ENCODE peak calls at places on chromosomes 2 and 18, in nine cellular contexts. D, M, I, P, Q, J, B, W and R are unnamed samples. For H3K4me1, the result is how much of the 10 kb centered on the place peaks cover.

GRCh38 chr18:79403723-79404566 is 8.2 kb downstream of the NFATC1 start:
- DNase-seq in I (peak), W (no peak), D (no peak), P (no peak), J (no peak), Q (no peak), B (no peak), M (peak), R (no peak)

GRCh38 chr2:44751754-44752479 is 189.6 kb upstream of the SIX3 start:
- DNase-seq in I (no peak), Q (no peak), D (peak), M (no peak), J (no peak), W (no peak), B (no peak), P (no peak), R (no peak)

GRCh38 chr2:209431701-209432100 is 7.9 kb downstream of the MAP2 start:
- DNase-seq in P (no peak), I (peak), Q (no peak), W (no peak), J (no peak), B (no peak), D (no peak), M (no peak), R (peak)

GRCh38 chr2:55954306-55955035 is 30.9 kb upstream of the EFEMP1 start:
- DNase-seq in J (no peak), P (no peak), D (no peak), W (no peak), I (no peak), Q (no peak), M (no peak), B (no peak), R (peak)

GRCh38 chr18:46736136-46736535 is 20.7 kb downstream of the ST8SIA5 start:
- DNase-seq in I (no peak), D (no peak), W (no peak), Q (no peak), M (no peak), P (no peak), B (no peak), J (no peak), R (no peak)

GRCh38 chr2:213004197-213004821 is 147.1 kb downstream of the IKZF2 start:
- DNase-seq in J (no peak), P (no peak), Q (no peak), D (no peak), I (no peak), B (no peak), W (no peak), M (no peak), R (peak)

GRCh38 chr18:8423051-8423558 is 186.1 kb upstream of the RAB12 start:
- DNase-seq in J (no peak), W (peak), D (no peak), B (no peak), I (no peak), P (no peak), Q (no peak), M (no peak), R (peak)

GRCh38 chr18:57210711-57211411 is 64.0 kb downstream of the BOD1L2 start:
- DNase-seq in D (no peak), B (no peak), W (no peak), M (no peak), Q (no peak), P (no peak), J (peak), I (peak), R (no peak)

GRCh38 chr2:208618220-208618619 is 211.6 kb downstream of the PTH2R start:
- DNase-seq in Q (no peak), B (no peak), D (peak), W (no peak), I (no peak), J (no peak), P (no peak), M (no peak), R (no peak)

GRCh38 chr2:194363878-194364277 is 1293.1 kb upstream of the SLC39A10 start:
- DNase-seq in B (no peak), P (no peak), M (no peak), J (no peak), Q (no peak), D (no peak), I (no peak), W (no peak), R (no peak)

GRCh38 chr2:212911011-212911410 is 240.4 kb downstream of the IKZF2 start:
- DNase-seq in J (no peak), B (no peak), Q (no peak), I (no peak), D (no peak), W (no peak), M (no peak), P (no peak), R (no peak)

GRCh38 chr2:238095143-238095542 is 5.0 kb upstream of the ESPNL start:
- DNase-seq in B (no peak), J (no peak), Q (no peak), M (peak), I (no peak), P (no peak), W (no peak), D (no peak), R (no peak)

GRCh38 chr2:84631047-84631446 is 114.7 kb downstream of the DNAH6 start:
- DNase-seq in D (peak), I (peak), B (no peak), M (no peak), Q (no peak), J (peak), P (no peak), W (peak), R (peak)

GRCh38 chr2:202172439-202173191 is 65.8 kb downstream of the SUMO1 start:
- DNase-seq in D (no peak), P (no peak), W (no peak), J (no peak), I (no peak), B (no peak), M (no peak), Q (no peak), R (peak)

GRCh38 chr2:240456607-240457222 is 21.3 kb downstream of the GPC1 start:
- DNase-seq in Q (no peak), D (no peak), J (no peak), M (peak), P (no peak), W (no peak), B (no peak), I (peak), R (no peak)

GRCh38 chr2:27086722-27087446 is at the start of gene KHK:
- DNase-seq in I (peak), P (peak), M (peak), W (no peak), J (peak), Q (peak), D (peak), B (peak), R (peak)
- H3K27ac ChIP-seq in I (no peak), P (peak), M (peak), W (peak), J (peak), Q (peak), D (no peak), B (peak), R (peak)

GRCh38 chr2:174482854-174483253 is 4.0 kb downstream of the GPR155 start:
- DNase-seq in J (no peak), W (no peak), P (no peak), M (no peak), Q (no peak), I (no peak), D (no peak), B (no peak), R (no peak)

GRCh38 chr2:174486614-174487535 is at the start of gene GPR155:
- DNase-seq in I (peak), J (peak), W (peak), Q (peak), M (peak), P (peak), D (peak), B (peak), R (peak)

GRCh38 chr2:174487536-174488162 is 820 bp upstream of the GPR155 start:
- DNase-seq in P (no peak), M (no peak), B (no peak), D (no peak), Q (no peak), W (no peak), I (no peak), J (no peak), R (no peak)

GRCh38 chr2:174484573-174484972 is 2.3 kb downstream of the GPR155 start:
- DNase-seq in P (no peak), W (no peak), M (no peak), J (no peak), I (no peak), B (no peak), D (no peak), Q (no peak), R (no peak)

GRCh38 chr2:174485763-174486613 is 841 bp downstream of the GPR155 start:
- DNase-seq in J (no peak), P (peak), M (no peak), I (no peak), D (peak), B (peak), Q (peak), W (no peak), R (peak)
- H3K4me1 ChIP-seq in J (under half), P (under half), M (under half), I (under half), D (under half), B (under half), Q (under half), W (under half), R (under half)

GRCh38 chr2:190547914-190548313 is 13.4 kb upstream of the NEMP2 start:
- DNase-seq in M (no peak), Q (no peak), J (no peak), B (no peak), W (no peak), D (no peak), P (no peak), I (no peak), R (no peak)
- TF ChIP-seq CTCF in M (no peak), Q (no peak), J (no peak), B (no peak), W (no peak), D (no peak), P (no peak), I (no peak), R (no peak)

GRCh38 chr18:42281851-42282250 is 326.8 kb downstream of the PIK3C3 start:
- DNase-seq in B (no peak), Q (no peak), W (no peak), I (no peak), J (no peak), D (no peak), P (no peak), M (no peak), R (no peak)

GRCh38 chr18:42290318-42291307 is 335.6 kb downstream of the PIK3C3 start:
- DNase-seq in J (no peak), M (no peak), Q (no peak), D (no peak), B (no peak), P (peak), I (no peak), W (no peak), R (no peak)

GRCh38 chr18:42292654-42293053 is 337.6 kb downstream of the PIK3C3 start:
- DNase-seq in P (no peak), B (no peak), W (no peak), I (no peak), D (no peak), J (no peak), Q (no peak), M (no peak), R (no peak)

GRCh38 chr18:42289526-42289925 is 334.5 kb downstream of the PIK3C3 start:
- DNase-seq in Q (no peak), P (no peak), J (no peak), W (no peak), D (peak), B (no peak), M (no peak), I (no peak), R (no peak)

DNA sequence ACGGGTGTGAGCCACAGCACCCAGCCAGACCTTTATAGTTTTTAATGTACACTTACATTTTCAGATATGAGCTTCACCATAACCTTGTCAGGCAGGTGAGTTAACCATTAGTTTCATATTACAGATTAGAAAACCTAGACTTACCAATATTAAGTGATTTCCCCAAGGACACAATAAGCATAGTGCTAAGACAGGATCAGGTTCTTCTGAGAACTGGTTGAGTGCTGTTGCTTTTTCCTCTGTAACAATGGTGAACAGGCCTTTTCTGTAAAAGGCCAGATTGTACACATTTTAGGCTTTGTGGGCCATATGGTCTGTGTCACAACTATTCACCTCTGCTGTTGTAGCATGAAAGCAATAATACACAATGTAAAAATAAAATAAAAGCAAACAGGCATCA is 332.0 kb downstream of the PIK3C3 start:
- DNase-seq in D (no peak), I (no peak), B (no peak), P (no peak), J (no peak), M (no peak), Q (no peak), W (no peak), R (no peak)
- H3K27ac ChIP-seq in D (no peak), I (no peak), B (no peak), P (no peak), J (no peak), M (no peak), Q (no peak), W (no peak), R (no peak)